ENCODE peak calls at places on chromosomes 13 and 19, in ten cellular contexts. T, O, R, M, X, B, K, Z, N and J are unnamed samples.

GRCh38 chr19:58519087-58519354 is 589 bp downstream of the ZBTB45 start:
- DNase-seq in X (peak; percentile 74), O (peak; percentile 28), Z (peak; percentile 29), M (no peak), T (peak; percentile 92), K (peak; percentile 25), N (peak; percentile 79), R (peak; percentile 39), B (peak; percentile 49), J (no peak)

GRCh38 chr19:14346279-14346678 is 35.0 kb upstream of the ADGRE5 start:
- DNase-seq in O (no peak), N (no peak), Z (no peak), T (no peak), X (no peak), M (no peak), R (no peak), K (no peak), B (no peak), J (no peak)

GRCh38 chr13:26220575-26220974 is 1.5 kb downstream of the RNF6 start:
- DNase-seq in N (peak; percentile 53), B (no peak), O (no peak), M (no peak), T (no peak), Z (no peak), K (no peak), R (no peak), X (no peak), J (no peak)

GRCh38 chr19:38831142-38831605 is 420 bp downstream of the ECH1 start:
- DNase-seq in B (peak; percentile 69), Z (no peak), R (no peak), T (peak; percentile 57), N (peak; percentile 99), K (peak; percentile 48), X (no peak), M (no peak), O (no peak), J (no peak)

GRCh38 chr19:34480971-34481821 is at the start of gene WTIP:
- DNase-seq in O (no peak), K (no peak), X (no peak), M (no peak), R (no peak), Z (no peak), B (peak; percentile 73), T (peak; percentile 89), N (peak; percentile 84), J (no peak)

GRCh38 chr13:84684048-84684662 is 801.9 kb upstream of the SLITRK1 start:
- DNase-seq in X (no peak), K (no peak), M (no peak), Z (no peak), B (no peak), N (no peak), R (no peak), T (no peak), O (no peak), J (no peak)

GRCh38 chr13:106104281-106104901 is 431.1 kb downstream of the EFNB2 start:
- DNase-seq in B (no peak), Z (no peak), N (peak; percentile 97), M (no peak), K (no peak), T (no peak), X (no peak), O (no peak), R (no peak), J (no peak)

GRCh38 chr13:112846411-112847115 is 122.5 kb upstream of the MCF2L start:
- DNase-seq in K (no peak), M (no peak), R (no peak), T (no peak), O (no peak), X (no peak), B (no peak), N (no peak), Z (no peak), J (no peak)

GRCh38 chr19:3178377-3178972 is at the start of gene S1PR4:
- DNase-seq in X (no peak), R (peak; percentile 53), N (no peak), T (no peak), B (no peak), M (peak; percentile 26), O (no peak), Z (peak; percentile 50), K (no peak), J (no peak)

GRCh38 chr13:70310720-70311119 is 202.5 kb upstream of the KLHL1 start:
- DNase-seq in Z (no peak), K (no peak), R (no peak), B (no peak), X (peak; percentile 80), T (peak; percentile 79), M (no peak), O (no peak), N (no peak), J (no peak)